ENCODE peak calls at places on chromosomes 3 and 15, in six cellular contexts. U is T follicular helper cell, H is aorta, K is activated T-cell treated with anti-CD3 and anti-CD28 coated beads for 1 hour, X is osteocyte, S is MV-4-11. E is an unnamed sample.

GRCh38 chr3:172059532-172059931 is 20.2 kb downstream of the FNDC3B start:
- DNase-seq in U (no peak), H (no peak), K (no peak), X (no peak), S (no peak), E (no peak)

GRCh38 chr15:101170568-101171350 is 81.1 kb downstream of the CHSY1 start:
- DNase-seq in U (no peak), H (peak), K (no peak), X (no peak), S (no peak), E (no peak)

GRCh38 chr3:124115965-124116364 is 124.0 kb upstream of the ROPN1 start:
- DNase-seq in U (no peak), H (no peak), K (no peak), X (no peak), S (no peak), E (no peak)

GRCh38 chr3:192887047-192887446 is 30.6 kb downstream of the MB21D2 start:
- DNase-seq in U (no peak), H (no peak), K (no peak), X (no peak), S (peak), E (no peak)

GRCh38 chr3:152396867-152397266 is 128.1 kb downstream of the MBNL1 start:
- DNase-seq in U (no peak), H (no peak), K (no peak), X (no peak), S (no peak), E (no peak)

GRCh38 chr3:24433838-24434591 is 60.6 kb downstream of the THRB start:
- DNase-seq in U (no peak), H (no peak), K (no peak), X (no peak), S (no peak), E (no peak)

GRCh38 chr3:194556086-194557056 is 69.6 kb upstream of the ATP13A3 start:
- DNase-seq in U (no peak), H (no peak), K (no peak), X (no peak), S (peak), E (no peak)

GRCh38 chr15:80105193-80105984 is 45.9 kb downstream of the ZFAND6 start:
- DNase-seq in U (no peak), H (no peak), K (no peak), X (no peak), S (no peak), E (no peak)

GRCh38 chr3:141602706-141603105 is 115.9 kb downstream of the RASA2 start:
- DNase-seq in U (no peak), H (no peak), K (no peak), X (no peak), S (no peak), E (no peak)

GRCh38 chr3:69944931-69945493 is 54.5 kb upstream of the SAMMSON start:
- DNase-seq in U (no peak), H (no peak), K (no peak), X (no peak), S (no peak), E (no peak)

GRCh38 chr15:60605879-60606304 is 127.0 kb upstream of the ICE2 start:
- DNase-seq in U (no peak), H (no peak), K (no peak), X (no peak), S (no peak), E (no peak)

GRCh38 chr3:104437131-104437750 is 929.5 kb upstream of the ALCAM start:
- DNase-seq in U (no peak), H (no peak), K (no peak), X (no peak), S (no peak), E (no peak)

GRCh38 chr3:36796896-36797295 is 32.5 kb upstream of the DCLK3 start:
- DNase-seq in U (no peak), H (no peak), K (no peak), X (no peak), S (no peak), E (no peak)

GRCh38 chr15:32994810-32995424 is 199.6 kb downstream of the FMN1 start:
- DNase-seq in U (no peak), H (no peak), K (no peak), X (no peak), S (peak), E (no peak)

GRCh38 chr3:187027531-187027936 is 97.2 kb downstream of the ST6GAL1 start:
- DNase-seq in U (peak), H (no peak), K (peak), X (no peak), S (no peak), E (peak)

GRCh38 chr3:20043398-20043797 is 3.2 kb downstream of the KAT2B start:
- DNase-seq in U (peak), H (peak), K (peak), X (no peak), S (peak), E (no peak)

GRCh38 chr15:66761723-66762595 is 59.9 kb downstream of the SMAD6 start:
- DNase-seq in U (no peak), H (peak), K (no peak), X (no peak), S (no peak), E (no peak)

GRCh38 chr15:70094690-70095311 is 2.9 kb downstream of the TLE3 start:
- DNase-seq in U (no peak), H (no peak), K (no peak), X (no peak), S (no peak), E (no peak)

GRCh38 chr15:25802285-25802830 is 60.8 kb downstream of the ATP10A start:
- DNase-seq in U (no peak), H (peak), K (no peak), X (peak), S (no peak), E (no peak)

GRCh38 chr3:128709038-128709437 is 16.9 kb upstream of the RAB7A start:
- DNase-seq in U (no peak), H (no peak), K (no peak), X (no peak), S (no peak), E (no peak)

GRCh38 chr3:139762307-139762706 is 84.5 kb upstream of the NMNAT3 start:
- DNase-seq in U (no peak), H (no peak), K (no peak), X (no peak), S (no peak), E (no peak)

GRCh38 chr3:31946484-31947081 is 34.5 kb downstream of the OSBPL10 start:
- DNase-seq in U (no peak), H (no peak), K (no peak), X (no peak), S (no peak), E (no peak)

GRCh38 chr3:170470063-170471006 is 51.7 kb downstream of the CLDN11 start:
- DNase-seq in U (no peak), H (no peak), K (no peak), X (no peak), S (no peak), E (no peak)

GRCh38 chr3:39000008-39000450 is 51.7 kb downstream of the SCN11A start:
- DNase-seq in U (no peak), H (no peak), K (no peak), X (no peak), S (peak), E (no peak)

GRCh38 chr15:81480645-81481053 is 106.6 kb upstream of the TMC3 start:
- DNase-seq in U (no peak), H (no peak), K (no peak), X (no peak), S (peak), E (no peak)

GRCh38 chr3:107710851-107711250 is 188.1 kb downstream of the BBX start:
- DNase-seq in U (no peak), H (no peak), K (no peak), X (no peak), S (no peak), E (no peak)

GRCh38 chr3:29195055-29195454 is 85.8 kb upstream of the RBMS3 start:
- DNase-seq in U (no peak), H (no peak), K (no peak), X (no peak), S (no peak), E (no peak)

GRCh38 chr3:31431322-31431721 is 101.4 kb upstream of the STT3B start:
- DNase-seq in U (no peak), H (no peak), K (no peak), X (no peak), S (no peak), E (no peak)

GRCh38 chr3:157438371-157438735 is 1.7 kb downstream of the PTX3 start:
- DNase-seq in U (no peak), H (no peak), K (no peak), X (no peak), S (no peak), E (no peak)

GRCh38 chr3:193788189-193788946 is 195.4 kb downstream of the OPA1 start:
- DNase-seq in U (no peak), H (no peak), K (no peak), X (no peak), S (peak), E (no peak)

GRCh38 chr15:50051344-50051743 is 67.7 kb downstream of the ATP8B4 start:
- DNase-seq in U (no peak), H (no peak), K (no peak), X (no peak), S (no peak), E (no peak)

GRCh38 chr15:43792761-43793493 is 807 bp downstream of the SERF2 start:
- DNase-seq in U (no peak), H (peak), K (no peak), X (no peak), S (no peak), E (peak)